ENCODE peak calls at places on chromosomes 5 and 9, in four cellular contexts. One of them, this sample, is unnamed.
A peak's percentile ranks its signal among the peaks of the same experiment; 100 is the strongest.

GRCh38 chr9:123026425-123026824 is 7.0 kb upstream of the GPR21 start:
- DNase-seq in brain microvascular endothelial cell: no peak
- DNase-seq in dorsolateral prefrontal cortex: no peak
- DNase-seq in sigmoid colon: no peak
- DNase-seq in this sample: no peak

GRCh38 chr9:15182003-15182695 is 124.9 kb downstream of the TTC39B start:
- DNase-seq in sigmoid colon: no peak
- DNase-seq in dorsolateral prefrontal cortex: no peak
- DNase-seq in brain microvascular endothelial cell: no peak
- DNase-seq in this sample: no peak

GRCh38 chr5:142542906-142543305 is 143.0 kb downstream of the FGF1 start:
- DNase-seq in dorsolateral prefrontal cortex: no peak
- DNase-seq in sigmoid colon: no peak
- DNase-seq in brain microvascular endothelial cell: no peak
- DNase-seq in this sample: no peak

GRCh38 chr5:3323144-3323543 is 272.5 kb upstream of the IRX1 start:
- DNase-seq in dorsolateral prefrontal cortex: no peak
- DNase-seq in sigmoid colon: no peak
- DNase-seq in brain microvascular endothelial cell: no peak
- DNase-seq in this sample: no peak

GRCh38 chr5:74636149-74636548 is 4.4 kb downstream of the ENC1 start:
- DNase-seq in dorsolateral prefrontal cortex: no peak
- DNase-seq in sigmoid colon: no peak
- DNase-seq in brain microvascular endothelial cell: no peak
- DNase-seq in this sample: no peak

GRCh38 chr5:54873696-54874095 is 111.7 kb downstream of the ESM1 start:
- DNase-seq in sigmoid colon: no peak
- DNase-seq in dorsolateral prefrontal cortex: no peak
- DNase-seq in brain microvascular endothelial cell: no peak
- DNase-seq in this sample: no peak

GRCh38 chr9:16335788-16336580 is 534.5 kb downstream of the BNC2 start:
- DNase-seq in sigmoid colon: peak; percentile 93
- DNase-seq in brain microvascular endothelial cell: peak; percentile 97
- DNase-seq in dorsolateral prefrontal cortex: no peak
- DNase-seq in this sample: peak; percentile 99

GRCh38 chr9:88221110-88221509 is 82.8 kb upstream of the SPATA31C2 start:
- DNase-seq in sigmoid colon: no peak
- DNase-seq in dorsolateral prefrontal cortex: no peak
- DNase-seq in brain microvascular endothelial cell: no peak
- DNase-seq in this sample: no peak

GRCh38 chr9:129500863-129501770 is 119.8 kb downstream of the C9orf50 start:
- DNase-seq in dorsolateral prefrontal cortex: no peak
- DNase-seq in sigmoid colon: no peak
- DNase-seq in brain microvascular endothelial cell: no peak
- DNase-seq in this sample: no peak

GRCh38 chr5:516338-516925 is 7.8 kb downstream of the SLC9A3 start:
- DNase-seq in dorsolateral prefrontal cortex: peak; percentile 66
- DNase-seq in sigmoid colon: no peak
- DNase-seq in brain microvascular endothelial cell: no peak
- DNase-seq in this sample: peak; percentile 44

GRCh38 chr9:132090771-132091170 is 11.1 kb upstream of the MED27 start:
- DNase-seq in dorsolateral prefrontal cortex: no peak
- DNase-seq in sigmoid colon: no peak
- DNase-seq in brain microvascular endothelial cell: peak; percentile 17
- DNase-seq in this sample: no peak

GRCh38 chr9:117028103-117028858 is 341.2 kb downstream of the TRIM32 start:
- DNase-seq in dorsolateral prefrontal cortex: no peak
- DNase-seq in brain microvascular endothelial cell: no peak
- DNase-seq in sigmoid colon: no peak
- DNase-seq in this sample: no peak

GRCh38 chr5:178398856-178399722 is 166.5 kb upstream of the PHYKPL start:
- DNase-seq in dorsolateral prefrontal cortex: no peak
- DNase-seq in brain microvascular endothelial cell: no peak
- DNase-seq in sigmoid colon: peak; percentile 58
- DNase-seq in this sample: no peak

GRCh38 chr5:10031817-10032216 is 217.9 kb downstream of the ATPSCKMT start:
- DNase-seq in brain microvascular endothelial cell: no peak
- DNase-seq in dorsolateral prefrontal cortex: no peak
- DNase-seq in sigmoid colon: no peak
- DNase-seq in this sample: no peak

GRCh38 chr9:87516931-87517300 is 19.2 kb downstream of the DAPK1 start:
- DNase-seq in dorsolateral prefrontal cortex: no peak
- DNase-seq in sigmoid colon: no peak
- DNase-seq in brain microvascular endothelial cell: no peak
- DNase-seq in this sample: no peak

GRCh38 chr5:73654171-73654811 is 28.3 kb downstream of the ARHGEF28 start:
- DNase-seq in dorsolateral prefrontal cortex: no peak
- DNase-seq in sigmoid colon: no peak
- DNase-seq in brain microvascular endothelial cell: no peak
- DNase-seq in this sample: peak; percentile 94

GRCh38 chr5:16529319-16529718 is 63.7 kb upstream of the ZNF622 start:
- DNase-seq in brain microvascular endothelial cell: no peak
- DNase-seq in dorsolateral prefrontal cortex: no peak
- DNase-seq in sigmoid colon: no peak
- DNase-seq in this sample: no peak

GRCh38 chr5:1901983-1902382 is 19.3 kb upstream of the IRX4 start:
- DNase-seq in sigmoid colon: no peak
- DNase-seq in brain microvascular endothelial cell: no peak
- DNase-seq in dorsolateral prefrontal cortex: no peak
- DNase-seq in this sample: no peak

GRCh38 chr5:15763754-15764153 is 263.8 kb downstream of the FBXL7 start:
- DNase-seq in brain microvascular endothelial cell: no peak
- DNase-seq in sigmoid colon: no peak
- DNase-seq in dorsolateral prefrontal cortex: no peak
- DNase-seq in this sample: no peak

GRCh38 chr5:38765461-38765861 is 80.4 kb upstream of the OSMR start:
- DNase-seq in sigmoid colon: no peak
- DNase-seq in dorsolateral prefrontal cortex: no peak
- DNase-seq in brain microvascular endothelial cell: peak; percentile 75
- DNase-seq in this sample: no peak

GRCh38 chr9:33187519-33188218 is 20.5 kb upstream of the B4GALT1 start:
- DNase-seq in sigmoid colon: peak; percentile 80
- DNase-seq in brain microvascular endothelial cell: no peak
- DNase-seq in dorsolateral prefrontal cortex: peak; percentile 8
- DNase-seq in this sample: no peak

GRCh38 chr5:74956278-74956677 is 90.1 kb upstream of the FAM169A start:
- DNase-seq in brain microvascular endothelial cell: no peak
- DNase-seq in dorsolateral prefrontal cortex: no peak
- DNase-seq in sigmoid colon: no peak
- DNase-seq in this sample: peak; percentile 83

GRCh38 chr5:122515709-122516431 is 203.8 kb downstream of the SNCAIP start:
- DNase-seq in brain microvascular endothelial cell: peak; percentile 69
- DNase-seq in sigmoid colon: peak; percentile 67
- DNase-seq in dorsolateral prefrontal cortex: no peak
- DNase-seq in this sample: peak; percentile 69

GRCh38 chr9:131407717-131408195 is 13.9 kb downstream of the PRRC2B start:
- DNase-seq in sigmoid colon: peak; percentile 80
- DNase-seq in dorsolateral prefrontal cortex: peak; percentile 47
- DNase-seq in brain microvascular endothelial cell: no peak
- DNase-seq in this sample: peak; percentile 55

GRCh38 chr5:82635561-82636288 is 357.6 kb upstream of the RPS23 start:
- DNase-seq in dorsolateral prefrontal cortex: no peak
- DNase-seq in sigmoid colon: no peak
- DNase-seq in brain microvascular endothelial cell: peak; percentile 93
- DNase-seq in this sample: peak; percentile 35

GRCh38 chr9:124373386-124373785 is 41.9 kb downstream of the PSMB7 start:
- DNase-seq in dorsolateral prefrontal cortex: no peak
- DNase-seq in brain microvascular endothelial cell: no peak
- DNase-seq in sigmoid colon: no peak
- DNase-seq in this sample: no peak

GRCh38 chr9:124290053-124290581 is 32.4 kb downstream of the NEK6 start:
- DNase-seq in brain microvascular endothelial cell: no peak
- DNase-seq in sigmoid colon: no peak
- DNase-seq in dorsolateral prefrontal cortex: no peak
- DNase-seq in this sample: no peak

GRCh38 chr5:93620487-93621339 is 37.7 kb downstream of the NR2F1 start:
- DNase-seq in brain microvascular endothelial cell: peak; percentile 57
- DNase-seq in dorsolateral prefrontal cortex: peak; percentile 86
- DNase-seq in sigmoid colon: peak; percentile 72
- DNase-seq in this sample: peak; percentile 75

DNA sequence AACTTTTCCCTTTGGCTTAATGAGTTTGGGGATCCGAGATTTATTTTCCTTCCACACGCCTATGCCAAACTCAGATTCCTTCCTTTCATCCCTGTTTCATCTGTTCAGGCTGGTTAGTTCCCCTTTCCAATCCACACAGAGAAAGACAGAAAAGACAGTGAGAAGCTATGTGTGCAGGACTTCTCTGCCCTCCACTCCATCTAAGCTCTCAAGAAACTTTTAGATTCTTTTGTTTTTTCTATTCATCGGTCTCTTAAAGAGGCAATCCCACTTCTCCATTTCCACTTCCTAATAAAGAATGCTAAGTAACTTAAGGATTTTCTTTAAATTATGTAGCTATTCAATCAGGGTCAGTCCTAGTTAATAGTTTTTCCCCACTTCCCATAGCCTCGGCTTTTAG is 11.2 kb downstream of the ITGA1 start:
- DNase-seq in sigmoid colon: no peak
- DNase-seq in dorsolateral prefrontal cortex: no peak
- DNase-seq in brain microvascular endothelial cell: no peak
- DNase-seq in this sample: no peak
- H3K27ac ChIP-seq in sigmoid colon: peak overlapping the region; percentile 91
- H3K27ac ChIP-seq in dorsolateral prefrontal cortex: peak overlapping the region; percentile 87
- H3K27ac ChIP-seq in brain microvascular endothelial cell: peak overlapping the region; percentile 98
- H3K27ac ChIP-seq in this sample: peak overlapping the region; percentile 98

DNA sequence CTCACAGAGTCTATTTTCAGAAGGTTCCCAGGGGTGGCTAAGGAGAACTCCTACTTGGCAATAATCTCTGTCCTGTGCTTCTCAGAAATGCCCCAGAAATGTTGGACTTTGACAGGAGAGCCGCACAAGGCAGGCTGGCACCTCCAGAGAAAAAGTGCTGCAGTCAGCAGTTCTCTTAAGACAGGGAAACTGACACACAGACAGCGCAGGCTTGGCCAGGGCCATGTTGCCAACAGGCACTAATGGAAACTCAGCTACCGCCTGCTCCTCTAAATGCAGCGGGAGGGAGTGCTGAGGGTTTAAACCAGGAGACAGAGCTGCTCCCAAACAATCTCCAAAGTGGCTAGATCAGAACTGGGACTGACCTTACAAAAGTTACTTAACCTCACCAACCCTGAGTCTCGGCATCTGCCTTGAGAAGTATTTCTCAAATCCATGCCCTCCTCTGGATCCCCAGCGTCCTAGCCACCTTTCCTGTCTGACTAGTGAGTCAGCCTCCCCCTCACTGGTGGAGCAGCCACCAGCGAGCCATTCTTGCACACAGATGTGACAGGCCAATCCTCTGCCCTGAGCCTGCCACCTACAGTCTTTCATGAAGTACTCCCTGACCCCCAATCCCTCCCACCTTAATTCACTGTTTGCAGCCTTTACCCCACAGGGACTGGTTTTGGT is 186.4 kb downstream of the CDK5RAP2 start:
- DNase-seq in sigmoid colon: peak; percentile 53
- DNase-seq in dorsolateral prefrontal cortex: no peak
- DNase-seq in brain microvascular endothelial cell: no peak
- DNase-seq in this sample: peak; percentile 46
- TF ChIP-seq CTCF in sigmoid colon: no peak
- TF ChIP-seq CTCF in dorsolateral prefrontal cortex: no peak
- TF ChIP-seq CTCF in brain microvascular endothelial cell: peak; percentile 16
- TF ChIP-seq CTCF in this sample: no peak

GRCh38 chr9:91805031-91805430 is 145.0 kb downstream of the ROR2 start:
- DNase-seq in sigmoid colon: peak; percentile 51
- DNase-seq in brain microvascular endothelial cell: no peak
- DNase-seq in dorsolateral prefrontal cortex: no peak
- DNase-seq in this sample: no peak

GRCh38 chr9:91811024-91811909 is 138.8 kb downstream of the ROR2 start:
- DNase-seq in dorsolateral prefrontal cortex: no peak
- DNase-seq in brain microvascular endothelial cell: no peak
- DNase-seq in sigmoid colon: peak; percentile 63
- DNase-seq in this sample: no peak

GRCh38 chr9:91809581-91810285 is 140.3 kb downstream of the ROR2 start:
- DNase-seq in dorsolateral prefrontal cortex: no peak
- DNase-seq in brain microvascular endothelial cell: peak; percentile 13
- DNase-seq in sigmoid colon: peak; percentile 67
- DNase-seq in this sample: peak; percentile 45

GRCh38 chr9:91810286-91810905 is 139.6 kb downstream of the ROR2 start:
- DNase-seq in sigmoid colon: peak; percentile 57
- DNase-seq in dorsolateral prefrontal cortex: no peak
- DNase-seq in brain microvascular endothelial cell: no peak
- DNase-seq in this sample: no peak

DNA sequence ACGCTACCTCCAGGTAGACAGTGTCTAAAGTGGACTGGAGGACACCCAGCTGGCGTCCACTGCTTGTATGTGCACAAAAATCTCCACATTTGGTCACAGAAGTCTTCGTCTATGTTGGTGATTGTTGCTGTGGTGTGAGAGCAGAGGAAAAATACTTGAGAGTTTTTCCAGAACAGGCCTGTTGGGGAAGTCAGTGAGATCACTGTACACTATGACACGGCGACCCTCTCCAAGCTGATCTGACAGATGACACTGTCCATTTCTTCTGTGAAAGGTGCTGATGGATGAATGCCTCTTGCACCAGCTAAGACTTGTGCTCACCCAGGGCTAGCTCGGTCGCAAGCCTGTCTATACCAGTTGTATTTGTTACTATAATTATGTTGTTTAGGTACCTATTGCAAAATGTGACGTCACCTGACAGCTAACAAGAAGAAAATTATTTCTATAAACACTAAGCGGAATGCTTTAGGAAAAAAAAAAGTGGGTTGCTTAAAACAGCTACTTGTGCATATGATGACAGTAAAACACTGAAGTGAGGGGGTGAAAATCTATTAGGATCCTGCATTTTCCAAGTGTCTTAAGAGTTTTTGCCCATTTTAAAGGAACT is 142.3 kb downstream of the ROR2 start:
- DNase-seq in brain microvascular endothelial cell: no peak
- DNase-seq in sigmoid colon: peak; percentile 57
- DNase-seq in dorsolateral prefrontal cortex: no peak
- DNase-seq in this sample: no peak
- H3K27ac ChIP-seq in brain microvascular endothelial cell: no peak overlapping the region
- H3K27ac ChIP-seq in sigmoid colon: peak overlapping the region; percentile 37
- H3K27ac ChIP-seq in dorsolateral prefrontal cortex: no peak overlapping the region
- H3K27ac ChIP-seq in this sample: no peak overlapping the region

GRCh38 chr5:107306597-107306996 is 364.1 kb downstream of the EFNA5 start:
- DNase-seq in brain microvascular endothelial cell: no peak
- DNase-seq in dorsolateral prefrontal cortex: no peak
- DNase-seq in sigmoid colon: no peak
- DNase-seq in this sample: no peak
- TF ChIP-seq CTCF in brain microvascular endothelial cell: no peak
- TF ChIP-seq CTCF in dorsolateral prefrontal cortex: no peak
- TF ChIP-seq CTCF in sigmoid colon: no peak
- TF ChIP-seq CTCF in this sample: no peak

DNA sequence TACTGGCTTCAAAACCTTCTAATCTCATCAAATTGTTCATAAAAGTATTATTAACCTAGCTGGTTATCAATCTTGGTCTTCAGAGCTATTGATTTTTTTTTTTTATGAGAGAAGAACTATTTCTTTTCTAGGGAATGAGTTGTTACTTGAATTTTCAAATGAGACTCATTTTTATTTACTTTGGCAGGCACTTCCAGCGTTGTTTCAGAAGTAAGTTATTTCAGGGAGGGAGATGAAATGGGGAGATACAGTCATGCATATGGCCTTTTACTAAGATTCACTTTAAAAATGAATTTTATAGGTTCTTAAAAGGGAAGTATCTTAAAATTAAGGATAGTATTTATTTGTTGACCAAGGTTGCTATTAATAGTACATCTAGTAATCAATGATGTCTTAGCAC is 129.6 kb downstream of the IZUMO3 start:
- DNase-seq in brain microvascular endothelial cell: no peak
- DNase-seq in dorsolateral prefrontal cortex: no peak
- DNase-seq in sigmoid colon: no peak
- DNase-seq in this sample: no peak
- H3K27ac ChIP-seq in brain microvascular endothelial cell: no peak overlapping the region
- H3K27ac ChIP-seq in dorsolateral prefrontal cortex: no peak overlapping the region
- H3K27ac ChIP-seq in sigmoid colon: no peak overlapping the region
- H3K27ac ChIP-seq in this sample: no peak overlapping the region

This sample was measured in RWPE1.